ENCODE peak calls at places on chromosome 14, in eight cellular contexts. One of them, this sample, is unnamed.

GRCh38 chr14:68248481-68249255 is 429.1 kb downstream of the RAD51B start:
- DNase-seq in MCF 10A: peak; percentile 60
- DNase-seq in left lung: peak; percentile 54
- DNase-seq in cardiac muscle cell: peak; percentile 71
- DNase-seq in mesothelial cell of epicardium: no peak
- DNase-seq in BJ: no peak
- DNase-seq in Caco-2: no peak
- DNase-seq in fibroblast of mammary gland: peak; percentile 87
- DNase-seq in this sample: peak; percentile 31

GRCh38 chr14:105660816-105661531 is 134.6 kb downstream of the TMEM121 start:
- DNase-seq in MCF 10A: no peak
- DNase-seq in left lung: peak; percentile 37
- DNase-seq in cardiac muscle cell: no peak
- DNase-seq in mesothelial cell of epicardium: no peak
- DNase-seq in BJ: no peak
- DNase-seq in Caco-2: no peak
- DNase-seq in fibroblast of mammary gland: no peak
- DNase-seq in this sample: no peak

GRCh38 chr14:56759633-56760032 is 50.6 kb downstream of the OTX2 start:
- DNase-seq in MCF 10A: no peak
- DNase-seq in left lung: no peak
- DNase-seq in cardiac muscle cell: peak; percentile 15
- DNase-seq in mesothelial cell of epicardium: no peak
- DNase-seq in BJ: no peak
- DNase-seq in Caco-2: no peak
- DNase-seq in fibroblast of mammary gland: no peak
- DNase-seq in this sample: no peak

GRCh38 chr14:36520601-36521525 is 831 bp upstream of the NKX2-1 start:
- DNase-seq in MCF 10A: peak; percentile 28
- DNase-seq in left lung: peak; percentile 84
- DNase-seq in cardiac muscle cell: peak; percentile 62
- DNase-seq in mesothelial cell of epicardium: peak; percentile 51
- DNase-seq in BJ: no peak
- DNase-seq in Caco-2: peak; percentile 73
- DNase-seq in fibroblast of mammary gland: peak; percentile 20
- DNase-seq in this sample: no peak

GRCh38 chr14:53231166-53231565 is 78.0 kb upstream of the DDHD1 start:
- DNase-seq in MCF 10A: no peak
- DNase-seq in left lung: no peak
- DNase-seq in cardiac muscle cell: peak; percentile 48
- DNase-seq in mesothelial cell of epicardium: no peak
- DNase-seq in BJ: no peak
- DNase-seq in Caco-2: no peak
- DNase-seq in fibroblast of mammary gland: no peak
- DNase-seq in this sample: no peak

GRCh38 chr14:97757491-97757890 is 960.3 kb downstream of the VRK1 start:
- DNase-seq in MCF 10A: no peak
- DNase-seq in left lung: no peak
- DNase-seq in cardiac muscle cell: peak; percentile 33
- DNase-seq in mesothelial cell of epicardium: no peak
- DNase-seq in BJ: no peak
- DNase-seq in Caco-2: no peak
- DNase-seq in fibroblast of mammary gland: no peak
- DNase-seq in this sample: no peak

GRCh38 chr14:40004871-40005503 is 572.8 kb upstream of the FBXO33 start:
- DNase-seq in MCF 10A: no peak
- DNase-seq in left lung: no peak
- DNase-seq in cardiac muscle cell: no peak
- DNase-seq in mesothelial cell of epicardium: no peak
- DNase-seq in BJ: no peak
- DNase-seq in Caco-2: no peak
- DNase-seq in fibroblast of mammary gland: no peak
- DNase-seq in this sample: no peak

GRCh38 chr14:103136388-103137271 is 13.4 kb downstream of the TNFAIP2 start:
- DNase-seq in MCF 10A: peak; percentile 83
- DNase-seq in left lung: peak; percentile 41
- DNase-seq in cardiac muscle cell: no peak
- DNase-seq in mesothelial cell of epicardium: no peak
- DNase-seq in BJ: no peak
- DNase-seq in Caco-2: no peak
- DNase-seq in fibroblast of mammary gland: peak; percentile 66
- DNase-seq in this sample: no peak

GRCh38 chr14:76977793-76978730 is 50.4 kb downstream of the IRF2BPL start:
- DNase-seq in MCF 10A: no peak
- DNase-seq in left lung: peak; percentile 94
- DNase-seq in cardiac muscle cell: no peak
- DNase-seq in mesothelial cell of epicardium: no peak
- DNase-seq in BJ: no peak
- DNase-seq in Caco-2: no peak
- DNase-seq in fibroblast of mammary gland: peak; percentile 92
- DNase-seq in this sample: no peak

GRCh38 chr14:95311752-95312151 is 8.0 kb downstream of the CLMN start:
- DNase-seq in MCF 10A: peak; percentile 33
- DNase-seq in left lung: no peak
- DNase-seq in cardiac muscle cell: no peak
- DNase-seq in mesothelial cell of epicardium: no peak
- DNase-seq in BJ: no peak
- DNase-seq in Caco-2: no peak
- DNase-seq in fibroblast of mammary gland: peak; percentile 54
- DNase-seq in this sample: no peak

DNA sequence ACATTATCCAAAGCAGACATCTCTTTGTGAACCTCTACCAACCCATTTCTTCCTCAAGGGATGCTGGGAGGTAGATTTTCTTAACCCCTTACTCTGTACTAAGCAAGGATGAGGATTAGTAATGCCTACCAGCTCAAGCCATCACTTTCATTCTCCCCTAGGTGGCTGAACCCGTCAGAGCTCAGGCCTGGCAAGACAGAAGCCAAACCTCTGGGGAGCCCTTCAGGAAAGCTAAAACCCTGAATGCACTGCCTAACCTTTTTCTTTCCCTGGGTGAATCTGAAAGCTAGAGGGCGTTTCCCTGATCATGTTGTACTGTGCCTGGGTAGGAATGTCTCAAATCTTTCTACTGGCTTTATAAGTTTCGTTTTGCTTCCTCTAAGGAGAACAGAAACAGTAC is 617.3 kb downstream of the RPL10L start:
- DNase-seq in MCF 10A: no peak
- DNase-seq in left lung: no peak
- DNase-seq in cardiac muscle cell: no peak
- DNase-seq in mesothelial cell of epicardium: no peak
- DNase-seq in BJ: no peak
- DNase-seq in Caco-2: no peak
- DNase-seq in fibroblast of mammary gland: no peak
- DNase-seq in this sample: no peak
- TF ChIP-seq CTCF in MCF 10A: no peak
- TF ChIP-seq CTCF in left lung: no peak
- TF ChIP-seq CTCF in cardiac muscle cell: no peak
- TF ChIP-seq CTCF in mesothelial cell of epicardium: no peak
- TF ChIP-seq CTCF in BJ: no peak
- TF ChIP-seq CTCF in Caco-2: no peak
- TF ChIP-seq CTCF in fibroblast of mammary gland: no peak
- TF ChIP-seq CTCF in this sample: no peak

DNA sequence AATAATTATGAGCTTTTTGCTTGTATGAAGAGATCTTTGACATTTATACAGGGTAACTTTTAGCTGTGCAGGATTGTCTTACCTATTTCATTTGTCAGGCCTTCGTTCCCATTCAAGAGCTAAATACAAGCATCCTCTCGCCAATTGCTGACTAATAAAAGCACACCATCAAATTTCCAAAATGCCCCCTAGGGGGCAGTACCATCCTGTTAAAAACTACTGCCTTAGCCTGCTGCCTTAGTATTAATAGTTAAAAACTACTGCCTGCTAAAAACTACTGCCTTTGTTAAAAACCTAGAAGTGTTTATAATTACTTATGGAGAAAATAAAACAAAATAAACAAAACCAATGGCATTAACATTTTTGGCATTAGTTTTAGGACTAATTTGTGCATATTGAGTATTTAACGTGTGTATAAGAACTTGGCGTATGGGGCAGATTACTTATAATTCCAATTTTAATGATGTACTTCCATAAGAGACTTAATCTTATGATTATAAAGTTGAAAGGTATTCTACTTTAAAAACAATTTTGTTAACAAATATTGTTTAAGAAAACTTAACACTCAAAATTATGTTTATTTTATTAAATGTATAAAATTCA is 3.0 kb upstream of the IFI27L2 start:
- DNase-seq in MCF 10A: peak; percentile 81
- DNase-seq in left lung: no peak
- DNase-seq in cardiac muscle cell: peak; percentile 72
- DNase-seq in mesothelial cell of epicardium: peak; percentile 60
- DNase-seq in BJ: no peak
- DNase-seq in Caco-2: no peak
- DNase-seq in fibroblast of mammary gland: peak; percentile 75
- DNase-seq in this sample: no peak
- TF ChIP-seq CTCF in MCF 10A: peak; percentile 77
- TF ChIP-seq CTCF in left lung: peak; percentile 70
- TF ChIP-seq CTCF in cardiac muscle cell: peak; percentile 80
- TF ChIP-seq CTCF in mesothelial cell of epicardium: peak; percentile 93
- TF ChIP-seq CTCF in BJ: peak; percentile 84
- TF ChIP-seq CTCF in Caco-2: peak; percentile 70
- TF ChIP-seq CTCF in fibroblast of mammary gland: peak; percentile 78
- TF ChIP-seq CTCF in this sample: peak; percentile 73

GRCh38 chr14:96399405-96399804 is 7.5 kb downstream of the AK7 start:
- DNase-seq in MCF 10A: no peak
- DNase-seq in left lung: no peak
- DNase-seq in cardiac muscle cell: no peak
- DNase-seq in mesothelial cell of epicardium: no peak
- DNase-seq in BJ: no peak
- DNase-seq in Caco-2: no peak
- DNase-seq in fibroblast of mammary gland: no peak
- DNase-seq in this sample: no peak

GRCh38 chr14:96398921-96399320 is 7.0 kb downstream of the AK7 start:
- DNase-seq in MCF 10A: no peak
- DNase-seq in left lung: no peak
- DNase-seq in cardiac muscle cell: no peak
- DNase-seq in mesothelial cell of epicardium: no peak
- DNase-seq in BJ: no peak
- DNase-seq in Caco-2: no peak
- DNase-seq in fibroblast of mammary gland: no peak
- DNase-seq in this sample: no peak

GRCh38 chr14:96400495-96400894 is 8.6 kb downstream of the AK7 start:
- DNase-seq in MCF 10A: no peak
- DNase-seq in left lung: no peak
- DNase-seq in cardiac muscle cell: no peak
- DNase-seq in mesothelial cell of epicardium: no peak
- DNase-seq in BJ: no peak
- DNase-seq in Caco-2: no peak
- DNase-seq in fibroblast of mammary gland: no peak
- DNase-seq in this sample: no peak

GRCh38 chr14:96394047-96394815 is 2.3 kb downstream of the AK7 start:
- DNase-seq in MCF 10A: no peak
- DNase-seq in left lung: no peak
- DNase-seq in cardiac muscle cell: no peak
- DNase-seq in mesothelial cell of epicardium: no peak
- DNase-seq in BJ: no peak
- DNase-seq in Caco-2: no peak
- DNase-seq in fibroblast of mammary gland: no peak
- DNase-seq in this sample: no peak

GRCh38 chr14:96398432-96398831 is 6.5 kb downstream of the AK7 start:
- DNase-seq in MCF 10A: no peak
- DNase-seq in left lung: no peak
- DNase-seq in cardiac muscle cell: no peak
- DNase-seq in mesothelial cell of epicardium: no peak
- DNase-seq in BJ: no peak
- DNase-seq in Caco-2: no peak
- DNase-seq in fibroblast of mammary gland: no peak
- DNase-seq in this sample: no peak
- TF ChIP-seq CTCF in MCF 10A: no peak
- TF ChIP-seq CTCF in left lung: no peak
- TF ChIP-seq CTCF in cardiac muscle cell: no peak
- TF ChIP-seq CTCF in mesothelial cell of epicardium: no peak
- TF ChIP-seq CTCF in BJ: no peak
- TF ChIP-seq CTCF in Caco-2: no peak
- TF ChIP-seq CTCF in fibroblast of mammary gland: no peak
- TF ChIP-seq CTCF in this sample: no peak

DNA sequence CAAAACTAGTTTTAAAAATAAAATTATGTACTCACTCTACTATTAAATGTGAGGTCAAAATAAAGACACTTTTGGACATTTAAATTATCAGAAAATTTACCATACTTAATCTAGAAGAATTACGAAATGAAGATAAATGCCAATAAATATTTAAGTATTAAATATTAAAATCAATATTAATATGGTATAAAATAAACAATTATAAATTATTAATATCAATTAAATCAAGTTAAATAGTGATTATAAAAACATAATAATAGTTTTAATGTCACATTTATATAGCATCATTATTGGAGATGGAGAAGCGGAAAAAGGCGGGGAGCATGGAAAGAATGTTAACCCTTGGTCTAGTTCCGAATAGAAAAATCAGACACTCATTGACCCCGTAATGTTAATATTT is 224.3 kb upstream of the MDGA2 start:
- DNase-seq in MCF 10A: no peak
- DNase-seq in left lung: no peak
- DNase-seq in cardiac muscle cell: no peak
- DNase-seq in mesothelial cell of epicardium: no peak
- DNase-seq in BJ: no peak
- DNase-seq in Caco-2: no peak
- DNase-seq in fibroblast of mammary gland: no peak
- DNase-seq in this sample: no peak
- TF ChIP-seq CTCF in MCF 10A: no peak
- TF ChIP-seq CTCF in left lung: no peak
- TF ChIP-seq CTCF in cardiac muscle cell: no peak
- TF ChIP-seq CTCF in mesothelial cell of epicardium: no peak
- TF ChIP-seq CTCF in BJ: no peak
- TF ChIP-seq CTCF in Caco-2: no peak
- TF ChIP-seq CTCF in fibroblast of mammary gland: no peak
- TF ChIP-seq CTCF in this sample: no peak

DNA sequence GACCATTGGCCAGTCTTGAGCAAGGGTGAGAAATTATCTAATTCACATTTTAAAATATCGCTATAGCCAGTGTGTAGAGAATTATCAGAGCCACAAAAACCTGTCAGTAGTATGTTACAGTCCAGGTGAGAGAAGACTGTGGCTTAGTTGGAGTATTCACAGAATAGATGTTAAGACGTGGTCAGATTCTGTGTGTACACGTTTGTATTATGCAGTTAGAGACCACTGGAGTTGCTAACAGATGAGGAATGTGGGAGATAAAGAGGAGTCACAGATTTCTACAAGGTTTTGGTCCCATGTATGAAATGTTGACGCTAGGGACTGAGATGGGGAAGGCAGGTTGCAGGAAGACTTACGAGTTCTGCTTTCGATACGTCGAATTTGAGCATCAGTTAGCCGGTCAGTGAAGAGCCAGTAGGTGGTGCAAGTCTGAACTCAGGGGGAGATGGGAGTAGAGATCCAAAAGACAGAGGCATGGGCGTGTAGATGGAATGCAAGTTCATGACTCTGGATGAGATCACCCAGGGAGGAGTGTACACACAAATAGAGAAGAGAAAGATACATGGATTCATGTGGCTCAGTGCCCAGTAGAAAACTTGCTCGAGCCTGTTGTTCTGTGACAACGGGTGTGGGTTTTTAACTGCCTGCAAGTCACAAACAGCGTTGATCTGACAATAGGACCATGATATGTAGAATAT is 114.8 kb upstream of the FLRT2 start:
- DNase-seq in MCF 10A: peak; percentile 99
- DNase-seq in left lung: no peak
- DNase-seq in cardiac muscle cell: no peak
- DNase-seq in mesothelial cell of epicardium: peak; percentile 46
- DNase-seq in BJ: peak; percentile 68
- DNase-seq in Caco-2: peak; percentile 44
- DNase-seq in fibroblast of mammary gland: peak; percentile 99
- DNase-seq in this sample: no peak
- TF ChIP-seq CTCF in MCF 10A: peak; percentile 46
- TF ChIP-seq CTCF in left lung: no peak
- TF ChIP-seq CTCF in cardiac muscle cell: peak; percentile 63
- TF ChIP-seq CTCF in mesothelial cell of epicardium: no peak
- TF ChIP-seq CTCF in BJ: peak; percentile 56
- TF ChIP-seq CTCF in Caco-2: peak; percentile 21
- TF ChIP-seq CTCF in fibroblast of mammary gland: peak; percentile 78
- TF ChIP-seq CTCF in this sample: no peak

This sample was measured in D721Med.